ENCODE peak calls at places on chromosomes 16 and 17, in six cellular contexts. U is COR-L47; W is effector CD4-positive, alpha-beta T cell; K is NCI-H1092; V is T-cell; R is memory B cell. H is an unnamed sample.

GRCh38 chr17:18173740-18174139 is 9.9 kb upstream of the ALKBH5 start:
- DNase-seq in U (no peak), W (no peak), K (no peak), V (no peak), R (no peak), H (no peak)

GRCh38 chr17:70446446-70446845 is 277.1 kb downstream of the KCNJ2 start:
- DNase-seq in U (no peak), W (no peak), K (no peak), V (no peak), R (no peak), H (no peak)

GRCh38 chr16:64196444-64196843 is 925.4 kb downstream of the CDH11 start:
- DNase-seq in U (no peak), W (no peak), K (no peak), V (no peak), R (no peak), H (no peak)

GRCh38 chr16:19804538-19805323 is 79.9 kb downstream of the GPRC5B start:
- DNase-seq in U (peak), W (no peak), K (peak), V (peak), R (no peak), H (peak)

GRCh38 chr17:2376107-2376506 is 24.8 kb downstream of the MNT start:
- DNase-seq in U (no peak), W (no peak), K (no peak), V (no peak), R (no peak), H (no peak)

GRCh38 chr17:82679586-82680465 is 18.7 kb downstream of the RAB40B start:
- DNase-seq in U (no peak), W (no peak), K (no peak), V (no peak), R (no peak), H (no peak)

GRCh38 chr16:84090212-84090611 is 26.5 kb downstream of the MBTPS1 start:
- DNase-seq in U (no peak), W (no peak), K (no peak), V (no peak), R (no peak), H (no peak)

GRCh38 chr17:19334331-19334730 is 28.2 kb downstream of the B9D1 start:
- DNase-seq in U (no peak), W (no peak), K (no peak), V (no peak), R (no peak), H (no peak)

GRCh38 chr16:20960899-20961298 is 60.3 kb downstream of the LYRM1 start:
- DNase-seq in U (no peak), W (no peak), K (no peak), V (no peak), R (no peak), H (no peak)

GRCh38 chr17:28272166-28272565 is 46.8 kb upstream of the TMEM97 start:
- DNase-seq in U (no peak), W (no peak), K (no peak), V (no peak), R (no peak), H (no peak)

GRCh38 chr17:38797828-38798227 is 1.5 kb downstream of the PIP4K2B start:
- DNase-seq in U (no peak), W (no peak), K (no peak), V (no peak), R (no peak), H (no peak)